ENCODE peak calls at places on chromosomes 6 and 20, in ten cellular contexts. X is CD8-positive, alpha-beta T cell; Q is RWPE1; N is cardiac fibroblast; T is hepatocyte; I is upper lobe of left lung; V is SK-N-SH; F is heart right ventricle; U is uterus; O is suprapubic skin. S is an unnamed sample.

GRCh38 chr20:34544109-34544793 is 14.3 kb upstream of the MAP1LC3A start:
- DNase-seq in X (no peak), Q (no peak), N (no peak), T (no peak), I (no peak), V (no peak), F (no peak), U (no peak), O (no peak), S (no peak)

GRCh38 chr6:22448311-22448711 is 121.1 kb upstream of the HDGFL1 start:
- DNase-seq in X (no peak), Q (no peak), N (peak), T (peak), I (no peak), V (no peak), F (no peak), U (no peak), O (no peak), S (no peak)

GRCh38 chr20:4509825-4510522 is 211.7 kb upstream of the PRND start:
- DNase-seq in X (no peak), Q (no peak), N (peak), T (no peak), I (no peak), V (no peak), F (no peak), U (no peak), O (no peak), S (no peak)

GRCh38 chr6:148329568-148330299 is 12.9 kb upstream of the SASH1 start:
- DNase-seq in X (no peak), Q (peak), N (peak), T (no peak), I (no peak), V (no peak), F (no peak), U (no peak), O (no peak), S (no peak)

GRCh38 chr6:17473554-17473953 is 80.2 kb downstream of the CAP2 start:
- DNase-seq in X (no peak), Q (no peak), N (no peak), T (no peak), I (no peak), V (no peak), F (no peak), U (no peak), O (no peak), S (no peak)

GRCh38 chr20:41697861-41698559 is 79.8 kb upstream of the CHD6 start:
- DNase-seq in X (no peak), Q (peak), N (peak), T (peak), I (no peak), V (peak), F (no peak), U (no peak), O (no peak), S (no peak)

GRCh38 chr6:82072113-82072512 is 175.4 kb downstream of the IBTK start:
- DNase-seq in X (no peak), Q (no peak), N (peak), T (no peak), I (no peak), V (no peak), F (no peak), U (no peak), O (no peak), S (no peak)

GRCh38 chr6:36933102-36933501 is 21.4 kb upstream of the PI16 start:
- DNase-seq in X (no peak), Q (peak), N (peak), T (no peak), I (no peak), V (no peak), F (no peak), U (no peak), O (no peak), S (no peak)

GRCh38 chr20:2172305-2173175 is 70.9 kb downstream of the STK35 start:
- DNase-seq in X (peak), Q (peak), N (peak), T (peak), I (peak), V (peak), F (peak), U (peak), O (peak), S (no peak)

GRCh38 chr6:10962673-10963072 is 75.8 kb downstream of the SYCP2L start:
- DNase-seq in X (no peak), Q (no peak), N (peak), T (peak), I (no peak), V (peak), F (no peak), U (no peak), O (no peak), S (no peak)

GRCh38 chr20:8043687-8044278 is 24.2 kb upstream of the TMX4 start:
- DNase-seq in X (no peak), Q (peak), N (peak), T (peak), I (no peak), V (peak), F (no peak), U (no peak), O (no peak), S (no peak)

GRCh38 chr6:82687855-82688254 is 324.2 kb downstream of the TPBG start:
- DNase-seq in X (no peak), Q (no peak), N (no peak), T (no peak), I (no peak), V (no peak), F (no peak), U (no peak), O (no peak), S (no peak)

GRCh38 chr20:37294262-37294981 is 5.0 kb downstream of the MANBAL start:
- DNase-seq in X (no peak), Q (no peak), N (peak), T (no peak), I (no peak), V (no peak), F (no peak), U (no peak), O (no peak), S (no peak)

GRCh38 chr6:46756469-46757205 is 9.9 kb downstream of the ANKRD66 start:
- DNase-seq in X (no peak), Q (peak), N (no peak), T (no peak), I (no peak), V (no peak), F (no peak), U (no peak), O (no peak), S (no peak)

GRCh38 chr20:57522380-57522973 is 2.5 kb downstream of the CTCFL start:
- DNase-seq in X (no peak), Q (no peak), N (no peak), T (no peak), I (no peak), V (no peak), F (no peak), U (no peak), O (no peak), S (no peak)

GRCh38 chr6:17601389-17601703 is 1.2 kb downstream of the FAM8A1 start:
- DNase-seq in X (no peak), Q (no peak), N (no peak), T (no peak), I (no peak), V (peak), F (no peak), U (no peak), O (no peak), S (no peak)

GRCh38 chr6:15626878-15627683 is 35.7 kb downstream of the DTNBP1 start:
- DNase-seq in X (no peak), Q (no peak), N (peak), T (no peak), I (no peak), V (peak), F (no peak), U (no peak), O (no peak), S (no peak)

GRCh38 chr6:143792402-143793339 is 50.5 kb upstream of the LTV1 start:
- DNase-seq in X (no peak), Q (no peak), N (peak), T (no peak), I (no peak), V (no peak), F (no peak), U (no peak), O (no peak), S (no peak)
- TF ChIP-seq CTCF in X (no peak), Q (no peak), N (no peak), T (no peak), I (no peak), V (no peak), F (no peak), U (no peak), O (no peak), S (no peak)

DNA sequence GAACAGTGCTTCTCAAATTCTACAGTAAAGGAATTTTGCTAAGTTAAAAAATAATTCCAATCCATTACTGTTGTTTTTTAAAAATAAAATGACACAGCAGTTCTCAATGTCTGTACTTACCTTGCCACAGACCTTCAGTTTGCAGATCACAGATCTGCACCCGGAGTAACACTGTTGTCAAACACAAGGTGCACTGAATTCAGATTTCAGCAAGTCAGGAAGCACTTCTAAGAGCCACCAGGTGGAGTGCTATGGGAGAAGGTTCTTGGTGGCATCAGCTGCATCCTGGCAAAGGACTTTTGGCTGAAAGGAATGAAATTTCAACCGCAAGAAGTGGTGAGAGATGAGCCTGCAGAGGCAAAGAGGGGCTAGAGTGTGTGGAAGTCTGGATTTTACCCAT is 17.4 kb downstream of the RSPH4A start:
- DNase-seq in X (no peak), Q (no peak), N (peak), T (peak), I (no peak), V (peak), F (no peak), U (no peak), O (no peak), S (no peak)
- TF ChIP-seq CTCF in X (no peak), Q (peak), N (peak), T (no peak), I (no peak), V (peak), F (no peak), U (no peak), O (no peak), S (no peak)

GRCh38 chr20:46063652-46064054 is 26.1 kb downstream of the NCOA5 start:
- DNase-seq in X (no peak), Q (no peak), N (no peak), T (no peak), I (no peak), V (no peak), F (no peak), U (no peak), O (no peak), S (no peak)

GRCh38 chr20:46065691-46066090 is 24.1 kb downstream of the NCOA5 start:
- DNase-seq in X (no peak), Q (no peak), N (no peak), T (no peak), I (no peak), V (no peak), F (no peak), U (no peak), O (no peak), S (no peak)

GRCh38 chr20:46062621-46063020 is 27.1 kb downstream of the NCOA5 start:
- DNase-seq in X (no peak), Q (no peak), N (no peak), T (no peak), I (no peak), V (no peak), F (no peak), U (no peak), O (no peak), S (no peak)

GRCh38 chr20:46063151-46063550 is 26.6 kb downstream of the NCOA5 start:
- DNase-seq in X (no peak), Q (no peak), N (no peak), T (no peak), I (no peak), V (no peak), F (no peak), U (no peak), O (no peak), S (no peak)

DNA sequence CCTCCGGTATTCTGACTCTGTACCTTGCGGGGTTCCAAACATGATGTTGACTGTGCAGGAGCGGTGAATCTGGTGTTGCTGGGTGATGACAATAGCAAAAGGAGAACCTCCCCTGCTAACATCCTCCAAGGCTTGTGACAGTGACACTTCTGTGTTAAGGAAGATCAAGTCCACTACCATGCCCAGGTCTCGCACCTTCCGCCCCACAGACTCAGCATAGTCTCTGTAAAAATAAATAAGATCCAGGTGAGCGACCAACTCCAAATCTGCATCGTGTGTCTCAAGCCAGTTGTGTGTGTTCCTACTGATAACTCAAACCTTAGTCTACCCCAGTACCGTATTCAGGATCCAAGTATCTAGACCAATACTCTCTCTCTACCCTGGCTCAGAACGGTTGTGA is 24.8 kb downstream of the NCOA5 start:
- DNase-seq in X (no peak), Q (no peak), N (no peak), T (no peak), I (no peak), V (no peak), F (no peak), U (no peak), O (no peak), S (no peak)
- TF ChIP-seq CTCF in X (no peak), Q (no peak), N (no peak), T (no peak), I (no peak), V (no peak), F (no peak), U (no peak), O (no peak), S (no peak)

GRCh38 chr6:25619222-25619621 is 32.8 kb upstream of the SCGN start:
- DNase-seq in X (no peak), Q (no peak), N (no peak), T (no peak), I (no peak), V (no peak), F (no peak), U (no peak), O (no peak), S (no peak)

GRCh38 chr6:25620391-25620790 is 31.6 kb upstream of the SCGN start:
- DNase-seq in X (no peak), Q (no peak), N (no peak), T (no peak), I (no peak), V (no peak), F (no peak), U (no peak), O (no peak), S (no peak)

GRCh38 chr6:25614052-25614451 is 38.0 kb upstream of the SCGN start:
- DNase-seq in X (no peak), Q (no peak), N (no peak), T (no peak), I (no peak), V (no peak), F (no peak), U (no peak), O (no peak), S (no peak)

GRCh38 chr6:25613415-25613814 is 38.6 kb upstream of the SCGN start:
- DNase-seq in X (no peak), Q (no peak), N (no peak), T (no peak), I (no peak), V (no peak), F (no peak), U (no peak), O (no peak), S (no peak)

GRCh38 chr6:25617997-25618396 is 34.0 kb upstream of the SCGN start:
- DNase-seq in X (no peak), Q (no peak), N (no peak), T (no peak), I (no peak), V (no peak), F (no peak), U (no peak), O (no peak), S (no peak)
- TF ChIP-seq CTCF in X (no peak), Q (no peak), N (no peak), T (no peak), I (no peak), V (no peak), F (no peak), U (no peak), O (no peak), S (no peak)

GRCh38 chr6:19181252-19181651 is 655.9 kb upstream of the ID4 start:
- DNase-seq in X (no peak), Q (no peak), N (no peak), T (no peak), I (no peak), V (no peak), F (no peak), U (no peak), O (no peak), S (no peak)

GRCh38 chr6:19180348-19181073 is 656.7 kb upstream of the ID4 start:
- DNase-seq in X (no peak), Q (no peak), N (peak), T (peak), I (peak), V (no peak), F (peak), U (peak), O (peak), S (no peak)
- TF ChIP-seq CTCF in X (no peak), Q (no peak), N (no peak), T (no peak), I (no peak), V (no peak), F (no peak), U (no peak), O (no peak), S (no peak)

GRCh38 chr6:5378331-5378730 is 117.0 kb downstream of the FARS2 start:
- DNase-seq in X (no peak), Q (no peak), N (no peak), T (no peak), I (no peak), V (no peak), F (no peak), U (no peak), O (no peak), S (no peak)

GRCh38 chr6:5367510-5367909 is 106.2 kb downstream of the FARS2 start:
- DNase-seq in X (no peak), Q (no peak), N (no peak), T (no peak), I (no peak), V (no peak), F (no peak), U (no peak), O (no peak), S (no peak)

GRCh38 chr6:5373430-5373829 is 112.1 kb downstream of the FARS2 start:
- DNase-seq in X (no peak), Q (no peak), N (no peak), T (no peak), I (no peak), V (no peak), F (no peak), U (no peak), O (no peak), S (no peak)
- TF ChIP-seq CTCF in X (no peak), Q (no peak), N (no peak), T (no peak), I (no peak), V (no peak), F (no peak), U (no peak), O (no peak), S (no peak)

GRCh38 chr20:23399568-23400241 is 21.6 kb downstream of the NAPB start:
- DNase-seq in X (no peak), Q (no peak), N (peak), T (no peak), I (peak), V (no peak), F (no peak), U (no peak), O (no peak), S (no peak)
- TF ChIP-seq CTCF in X (no peak), Q (no peak), N (peak), T (no peak), I (peak), V (peak), F (no peak), U (no peak), O (no peak), S (no peak)

GRCh38 chr6:157314705-157315321 is 8.5 kb downstream of the TMEM242 start:
- DNase-seq in X (no peak), Q (peak), N (peak), T (peak), I (no peak), V (peak), F (no peak), U (no peak), O (no peak), S (no peak)
- TF ChIP-seq CTCF in X (peak), Q (peak), N (peak), T (peak), I (peak), V (peak), F (peak), U (peak), O (peak), S (peak)

DNA sequence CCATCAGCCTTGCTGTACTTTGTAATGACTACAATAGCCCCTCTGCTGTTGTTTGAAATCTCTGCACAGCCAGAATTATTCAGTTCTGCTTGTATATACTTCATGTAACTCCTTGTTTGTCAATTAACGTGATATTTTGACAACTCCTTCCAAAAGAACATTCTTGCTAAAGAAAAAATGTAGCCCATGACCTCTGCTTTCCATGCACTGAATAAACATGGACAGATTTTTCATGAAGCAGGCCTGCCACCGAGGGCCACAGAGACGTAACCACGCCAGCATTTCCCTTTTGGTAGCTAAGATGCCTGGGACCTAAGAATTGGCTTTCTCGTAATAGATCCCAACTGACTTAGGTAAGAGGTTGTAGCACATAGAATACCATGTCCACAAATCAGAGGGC is 135.9 kb downstream of the MYLK4 start:
- DNase-seq in X (no peak), Q (no peak), N (no peak), T (no peak), I (no peak), V (no peak), F (no peak), U (no peak), O (no peak), S (no peak)
- TF ChIP-seq CTCF in X (no peak), Q (no peak), N (no peak), T (no peak), I (no peak), V (no peak), F (no peak), U (no peak), O (no peak), S (no peak)

DNA sequence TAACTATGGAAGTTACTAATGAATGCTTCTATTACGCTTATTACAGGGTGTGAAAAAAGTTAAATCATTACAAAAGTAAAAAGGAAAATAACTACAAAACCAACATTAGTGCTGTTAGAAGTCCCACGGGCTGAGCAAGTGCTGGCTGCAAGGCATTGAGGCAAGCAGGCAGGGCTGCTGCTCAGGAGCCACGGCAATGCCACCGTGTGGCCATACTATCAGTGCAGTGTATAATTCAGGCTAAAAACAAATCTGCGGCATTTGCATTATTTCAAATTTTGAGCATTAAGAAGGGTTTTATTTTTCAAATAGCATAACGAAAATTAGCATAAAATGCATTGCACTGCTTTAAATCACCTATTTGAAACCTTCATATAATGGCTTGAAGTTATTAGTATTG is 17.1 kb downstream of the IFNGR1 start:
- DNase-seq in X (no peak), Q (no peak), N (no peak), T (no peak), I (no peak), V (peak), F (no peak), U (no peak), O (no peak), S (no peak)
- TF ChIP-seq CTCF in X (no peak), Q (peak), N (peak), T (peak), I (no peak), V (no peak), F (peak), U (no peak), O (peak), S (peak)

S was measured in osteocyte.